ENCODE peak calls at places on chromosome 17, in ten cellular contexts. G is glutamatergic neuron, P is GM13977, U is tibial artery, W is psoas muscle, C is bronchial epithelial cell, E is adrenal gland, M is A549, D is fibroblast of pulmonary artery, I is cardiac muscle cell. F is an unnamed sample.

GRCh38 chr17:29592850-29593545 is at the start of gene ANKRD13B:
- DNase-seq in G (peak; percentile 82), P (peak; percentile 72), U (peak; percentile 55), W (peak; percentile 52), C (no peak), E (no peak), M (peak; percentile 66), D (no peak), I (no peak), F (no peak)

GRCh38 chr17:46727572-46728348 is 90.7 kb downstream of the WNT3 start:
- DNase-seq in G (no peak), P (no peak), U (no peak), W (no peak), C (peak; percentile 91), E (no peak), M (peak; percentile 18), D (peak; percentile 72), I (peak; percentile 53), F (peak; percentile 89)

GRCh38 chr17:47197821-47198220 is 8.7 kb upstream of the CDC27 start:
- DNase-seq in G (no peak), P (no peak), U (no peak), W (no peak), C (no peak), E (no peak), M (no peak), D (no peak), I (no peak), F (no peak)

GRCh38 chr17:82358467-82359350 is at the start of gene TEX19:
- DNase-seq in G (no peak), P (no peak), U (no peak), W (no peak), C (no peak), E (no peak), M (peak; percentile 70), D (no peak), I (no peak), F (no peak)

GRCh38 chr17:81095608-81095888 is 60.6 kb downstream of the BAIAP2 start:
- DNase-seq in G (no peak), P (no peak), U (no peak), W (no peak), C (no peak), E (no peak), M (no peak), D (no peak), I (no peak), F (no peak)

GRCh38 chr17:55496094-55496881 is 15.0 kb downstream of the SMIM36 start:
- DNase-seq in G (no peak), P (peak; percentile 29), U (no peak), W (no peak), C (peak; percentile 81), E (peak; percentile 64), M (peak; percentile 93), D (peak; percentile 94), I (peak; percentile 94), F (peak; percentile 4)

GRCh38 chr17:35496470-35497290 is 40.8 kb downstream of the SLFN12L start:
- DNase-seq in G (no peak), P (no peak), U (no peak), W (no peak), C (no peak), E (no peak), M (no peak), D (no peak), I (no peak), F (no peak)

GRCh38 chr17:27892866-27893769 is at the start of gene LYRM9:
- DNase-seq in G (peak; percentile 97), P (peak; percentile 95), U (peak; percentile 88), W (peak; percentile 94), C (peak; percentile 65), E (peak; percentile 93), M (peak; percentile 90), D (peak; percentile 89), I (peak; percentile 93), F (peak; percentile 70)

GRCh38 chr17:40092581-40092980 is 7.8 kb downstream of the NR1D1 start:
- DNase-seq in G (no peak), P (no peak), U (no peak), W (no peak), C (no peak), E (no peak), M (no peak), D (no peak), I (no peak), F (no peak)

GRCh38 chr17:50691550-50692447 is 15.9 kb downstream of the ANKRD40 start:
- DNase-seq in G (no peak), P (no peak), U (no peak), W (no peak), C (no peak), E (no peak), M (peak; percentile 77), D (no peak), I (no peak), F (no peak)

GRCh38 chr17:73639926-73640325 is 4.3 kb downstream of the SDK2 start:
- DNase-seq in G (no peak), P (no peak), U (no peak), W (no peak), C (no peak), E (no peak), M (no peak), D (no peak), I (peak; percentile 15), F (no peak)

GRCh38 chr17:63945851-63946439 is 13.8 kb upstream of the CD79B start:
- DNase-seq in G (no peak), P (peak; percentile 74), U (no peak), W (no peak), C (no peak), E (no peak), M (no peak), D (no peak), I (no peak), F (no peak)

GRCh38 chr17:63944736-63945499 is 12.8 kb upstream of the CD79B start:
- DNase-seq in G (no peak), P (no peak), U (no peak), W (no peak), C (no peak), E (no peak), M (no peak), D (no peak), I (no peak), F (no peak)

GRCh38 chr17:63942309-63942985 is 10.3 kb upstream of the CD79B start:
- DNase-seq in G (no peak), P (no peak), U (no peak), W (no peak), C (no peak), E (no peak), M (no peak), D (no peak), I (no peak), F (no peak)

GRCh38 chr17:63941751-63942150 is 9.6 kb upstream of the CD79B start:
- DNase-seq in G (no peak), P (no peak), U (no peak), W (no peak), C (no peak), E (no peak), M (no peak), D (no peak), I (no peak), F (no peak)

DNA sequence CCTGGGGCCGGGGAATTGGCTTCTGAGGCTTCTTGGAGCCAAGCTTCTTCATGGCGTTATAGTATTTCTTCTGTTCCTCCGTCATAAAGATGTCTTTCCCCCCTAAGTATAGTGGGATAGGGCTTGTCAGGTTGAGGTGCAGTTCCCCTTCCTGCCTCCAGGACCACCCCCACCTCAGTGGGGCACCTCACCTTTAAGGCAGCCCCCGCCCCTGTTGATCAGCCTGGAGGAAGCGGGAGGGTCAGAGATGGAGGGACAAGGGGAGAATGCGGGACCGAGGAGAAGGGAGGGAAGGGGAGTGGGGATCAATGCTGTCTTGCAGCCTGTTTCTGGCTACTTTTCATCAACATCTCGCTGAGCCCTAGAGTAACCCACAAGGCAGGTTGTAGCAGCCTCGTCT is 11.6 kb upstream of the CD79B start:
- DNase-seq in G (no peak), P (no peak), U (no peak), W (no peak), C (no peak), E (no peak), M (no peak), D (no peak), I (no peak), F (no peak)
- TF ChIP-seq CTCF in G (peak; percentile 55), P (no peak), U (no peak), W (no peak), C (peak; percentile 7), E (no peak), M (no peak), D (peak; percentile 2), I (peak; percentile 9), F (peak; percentile 45)

DNA sequence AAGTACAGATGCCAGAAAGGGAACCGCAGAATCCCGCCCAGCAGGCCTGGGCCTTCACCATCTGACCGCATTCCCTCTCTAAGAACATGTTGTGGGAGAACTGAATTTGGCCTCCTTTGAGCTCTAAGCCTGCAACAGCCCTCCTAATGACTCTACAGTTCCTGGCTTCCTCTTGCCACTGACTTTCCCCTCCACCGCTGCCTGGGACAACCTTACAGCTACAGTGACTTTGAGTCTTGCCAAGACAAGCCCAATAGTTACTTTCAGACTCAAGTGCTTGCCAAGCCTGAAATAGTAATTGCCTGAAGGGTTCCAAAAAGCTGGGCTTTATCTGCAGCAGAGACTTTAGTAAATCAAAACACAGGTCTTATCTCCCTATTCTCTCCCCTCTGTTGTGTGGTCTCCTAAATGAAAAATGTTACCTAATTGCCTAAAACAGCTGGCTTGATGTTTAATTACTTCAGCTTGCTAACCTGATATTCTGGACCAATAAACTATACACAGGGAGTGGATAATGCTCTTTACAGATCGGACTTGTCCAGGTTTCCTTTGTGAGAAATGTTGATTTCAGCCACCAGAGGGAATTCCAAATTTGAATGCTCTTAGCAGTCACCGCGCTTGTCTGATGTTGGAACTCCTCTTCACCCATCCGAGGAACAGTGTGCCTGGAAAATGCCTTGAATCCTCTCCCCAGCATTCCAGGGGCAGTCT is 85.1 kb upstream of the TBX2 start:
- DNase-seq in G (no peak), P (no peak), U (peak; percentile 79), W (peak; percentile 25), C (peak; percentile 80), E (peak; percentile 64), M (no peak), D (peak; percentile 76), I (peak; percentile 89), F (no peak)
- TF ChIP-seq CTCF in G (no peak), P (no peak), U (peak; percentile 12), W (peak; percentile 8), C (no peak), E (peak; percentile 10), M (no peak), D (peak; percentile 40), I (peak; percentile 37), F (peak; percentile 40)

GRCh38 chr17:66795486-66795885 is 39.4 kb upstream of the CACNG5 start:
- DNase-seq in G (no peak), P (no peak), U (no peak), W (no peak), C (no peak), E (no peak), M (no peak), D (no peak), I (no peak), F (no peak)
- TF ChIP-seq CTCF in G (no peak), P (no peak), U (no peak), W (no peak), C (no peak), E (no peak), M (no peak), D (no peak), I (no peak), F (no peak)

DNA sequence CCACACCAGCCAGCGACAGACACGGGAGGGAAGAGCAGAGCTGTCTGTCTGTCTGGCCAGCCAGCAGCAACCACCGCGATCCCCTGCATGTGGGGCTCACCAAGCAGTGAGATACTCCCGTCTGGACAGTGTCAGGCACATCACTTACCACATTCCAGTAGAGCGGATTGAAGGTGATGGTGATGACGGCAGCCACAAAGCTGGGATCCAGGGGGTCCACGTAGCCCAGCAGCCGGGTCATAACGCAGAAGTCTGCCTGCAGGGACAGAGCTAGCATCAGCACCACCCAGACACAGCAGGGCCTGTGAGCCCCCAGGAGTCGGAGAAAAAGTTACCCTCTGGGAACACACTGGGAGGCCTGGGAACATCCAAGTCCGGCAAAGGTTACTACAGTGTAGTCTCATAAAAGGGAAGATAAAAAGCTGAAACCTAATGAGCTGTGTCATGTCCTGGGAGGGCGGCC is 14.7 kb downstream of the PEMT start:
- DNase-seq in G (no peak), P (no peak), U (no peak), W (no peak), C (no peak), E (no peak), M (no peak), D (no peak), I (no peak), F (no peak)
- TF ChIP-seq CTCF in G (no peak), P (no peak), U (no peak), W (no peak), C (no peak), E (no peak), M (no peak), D (no peak), I (no peak), F (no peak)